ENCODE peak calls at places on chromosome 3, in nine cellular contexts. M, K, R, L, F, O, D, J and Z are unnamed samples.

GRCh38 chr3:151305081-151305777 is 11.4 kb downstream of the GPR87 start:
- DNase-seq in J (peak), K (peak), D (peak), L (no peak), F (no peak), M (no peak), O (no peak), R (no peak), Z (peak)

GRCh38 chr3:43160664-43161063 is 54.8 kb upstream of the POMGNT2 start:
- DNase-seq in L (no peak), K (no peak), D (no peak), R (no peak), J (no peak), M (no peak), F (no peak), O (no peak), Z (no peak)

GRCh38 chr3:190064112-190064511 is 56.6 kb downstream of the P3H2 start:
- DNase-seq in M (no peak), L (no peak), O (no peak), K (peak), R (no peak), F (no peak), D (peak), J (no peak), Z (peak)

GRCh38 chr3:11613851-11614491 is 29.7 kb downstream of the VGLL4 start:
- DNase-seq in R (no peak), L (no peak), J (peak), D (no peak), O (no peak), K (no peak), F (no peak), M (no peak), Z (no peak)

GRCh38 chr3:148331111-148331818 is 366.4 kb upstream of the AGTR1 start:
- DNase-seq in R (no peak), M (no peak), K (peak), L (no peak), O (no peak), J (no peak), D (peak), F (no peak), Z (no peak)

GRCh38 chr3:153285194-153285641 is 123.2 kb downstream of the RAP2B start:
- DNase-seq in L (no peak), F (no peak), J (no peak), M (no peak), O (no peak), D (peak), R (no peak), K (peak), Z (no peak)

GRCh38 chr3:184751204-184751809 is 39.4 kb upstream of the MAGEF1 start:
- DNase-seq in M (no peak), L (no peak), R (no peak), D (no peak), J (no peak), O (no peak), F (no peak), K (no peak), Z (no peak)

GRCh38 chr3:123283074-123283473 is 81.3 kb downstream of the SEC22A start:
- DNase-seq in M (no peak), F (no peak), O (no peak), K (no peak), L (no peak), R (no peak), D (no peak), J (no peak), Z (no peak)

GRCh38 chr3:136734382-136735070 is 17.7 kb downstream of the STAG1 start:
- DNase-seq in L (no peak), M (no peak), J (no peak), K (no peak), F (no peak), D (no peak), O (no peak), R (no peak), Z (no peak)

GRCh38 chr3:20832963-20833362 is 647.0 kb upstream of the SGO1 start:
- DNase-seq in D (no peak), L (no peak), R (no peak), O (no peak), M (no peak), K (no peak), F (no peak), J (no peak), Z (no peak)

GRCh38 chr3:112092439-112093179 is 6.4 kb downstream of the C3orf52 start:
- DNase-seq in L (no peak), D (peak), M (no peak), F (no peak), R (no peak), J (no peak), K (peak), O (no peak), Z (peak)

GRCh38 chr3:21920431-21920830 is 169.4 kb upstream of the ZNF385D start:
- DNase-seq in R (no peak), K (peak), L (no peak), O (no peak), J (no peak), M (no peak), D (peak), F (no peak), Z (no peak)

GRCh38 chr3:8629151-8630021 is 15.2 kb downstream of the SSUH2 start:
- DNase-seq in K (peak), D (peak), R (no peak), F (no peak), J (peak), L (no peak), M (no peak), O (no peak), Z (peak)

GRCh38 chr3:45635475-45636256 is 41.1 kb downstream of the LIMD1 start:
- DNase-seq in K (peak), M (no peak), J (no peak), R (no peak), F (no peak), D (peak), L (no peak), O (no peak), Z (peak)

GRCh38 chr3:156516284-156516683 is 38.6 kb downstream of the SSR3 start:
- DNase-seq in M (no peak), K (no peak), O (peak), F (peak), J (no peak), R (peak), D (no peak), L (peak), Z (no peak)

GRCh38 chr3:69542265-69543079 is 156.6 kb upstream of the FRMD4B start:
- DNase-seq in O (peak), D (no peak), F (peak), M (no peak), R (peak), L (peak), J (peak), K (no peak), Z (no peak)

GRCh38 chr3:56111651-56112250 is 356.5 kb downstream of the ERC2 start:
- DNase-seq in J (no peak), O (no peak), L (no peak), K (no peak), R (no peak), F (no peak), M (no peak), D (no peak), Z (no peak)

GRCh38 chr3:66499881-66500574 is 794 bp downstream of the LRIG1 start:
- DNase-seq in O (peak), M (peak), K (peak), F (peak), J (peak), D (peak), L (peak), R (peak), Z (no peak)

GRCh38 chr3:40869013-40869412 is 330.3 kb upstream of the CTNNB1 start:
- DNase-seq in M (no peak), J (no peak), O (no peak), D (no peak), F (no peak), L (no peak), K (no peak), R (no peak), Z (no peak)

GRCh38 chr3:124707667-124708066 is 22.6 kb upstream of the UMPS start:
- DNase-seq in K (peak), R (no peak), L (no peak), F (no peak), O (no peak), D (peak), M (no peak), J (no peak), Z (no peak)

GRCh38 chr3:137970914-137971831 is 38.8 kb upstream of the CLDN18 start:
- DNase-seq in K (peak), O (peak), R (peak), M (peak), F (peak), D (peak), L (peak), J (peak), Z (no peak)

GRCh38 chr3:98954806-98955205 is 53.3 kb upstream of the DCBLD2 start:
- DNase-seq in O (no peak), J (no peak), L (no peak), M (no peak), R (no peak), F (no peak), D (no peak), K (peak), Z (no peak)

GRCh38 chr3:134955874-134956273 is 160.8 kb downstream of the EPHB1 start:
- DNase-seq in D (no peak), F (no peak), O (no peak), L (no peak), M (no peak), K (no peak), J (no peak), R (no peak), Z (no peak)

GRCh38 chr3:45462522-45463262 is 74.3 kb downstream of the LARS2 start:
- DNase-seq in D (peak), R (no peak), O (no peak), M (no peak), L (no peak), J (no peak), F (no peak), K (peak), Z (no peak)

GRCh38 chr3:21754839-21755238 is 3.8 kb upstream of the ZNF385D start:
- DNase-seq in R (no peak), L (no peak), F (no peak), J (no peak), K (no peak), D (no peak), O (no peak), M (no peak), Z (no peak)

GRCh38 chr3:60932669-60933068 is 318.6 kb downstream of the FHIT start:
- DNase-seq in K (no peak), J (no peak), D (peak), R (no peak), O (no peak), F (no peak), M (no peak), L (no peak), Z (no peak)

GRCh38 chr3:178198329-178198728 is 337.9 kb upstream of the KCNMB2 start:
- DNase-seq in F (no peak), L (no peak), D (peak), O (no peak), J (no peak), M (no peak), R (no peak), K (peak), Z (no peak)

GRCh38 chr3:32780735-32781210 is 37.0 kb upstream of the TRIM71 start:
- DNase-seq in L (peak), J (peak), M (no peak), K (peak), F (peak), D (peak), O (peak), R (no peak), Z (no peak)

GRCh38 chr3:67335813-67336212 is 318.6 kb downstream of the SUCLG2 start:
- DNase-seq in O (no peak), F (no peak), R (no peak), L (no peak), K (no peak), D (peak), J (no peak), M (no peak), Z (peak)

GRCh38 chr3:146337991-146338390 is 87.1 kb upstream of the PLSCR4 start:
- DNase-seq in O (no peak), K (no peak), R (no peak), F (no peak), D (peak), M (no peak), L (no peak), J (no peak), Z (no peak)

GRCh38 chr3:13659221-13659969 is 110.5 kb downstream of the FBLN2 start:
- DNase-seq in J (no peak), M (no peak), O (no peak), L (no peak), K (no peak), F (no peak), R (no peak), D (no peak), Z (no peak)

GRCh38 chr3:194323785-194324735 is 27.1 kb downstream of the CPN2 start:
- DNase-seq in F (peak), D (no peak), O (peak), J (no peak), M (no peak), K (peak), R (peak), L (no peak), Z (no peak)

GRCh38 chr3:171459130-171459941 is 869 bp downstream of the TNIK start:
- DNase-seq in O (peak), M (peak), D (peak), K (peak), R (peak), J (peak), F (peak), L (peak), Z (no peak)

GRCh38 chr3:185605566-185605965 is 19.5 kb downstream of the SENP2 start:
- DNase-seq in M (no peak), L (no peak), O (no peak), J (no peak), R (no peak), K (no peak), F (no peak), D (no peak), Z (no peak)

GRCh38 chr3:31942446-31942845 is 38.6 kb downstream of the OSBPL10 start:
- DNase-seq in O (no peak), R (no peak), D (no peak), K (no peak), L (no peak), F (no peak), M (no peak), J (no peak), Z (no peak)

GRCh38 chr3:98528474-98529346 is 3.1 kb upstream of the GPR15 start:
- DNase-seq in J (no peak), O (no peak), R (no peak), K (no peak), M (no peak), D (no peak), F (no peak), L (no peak), Z (no peak)

GRCh38 chr3:114551770-114552526 is 258.1 kb downstream of the TIGIT start:
- DNase-seq in J (no peak), O (no peak), F (no peak), L (no peak), K (peak), R (no peak), M (no peak), D (peak), Z (peak)

GRCh38 chr3:171640520-171641412 is 169.5 kb downstream of the PLD1 start:
- DNase-seq in D (peak), K (peak), R (no peak), L (no peak), O (no peak), J (no peak), M (no peak), F (peak), Z (no peak)

DNA sequence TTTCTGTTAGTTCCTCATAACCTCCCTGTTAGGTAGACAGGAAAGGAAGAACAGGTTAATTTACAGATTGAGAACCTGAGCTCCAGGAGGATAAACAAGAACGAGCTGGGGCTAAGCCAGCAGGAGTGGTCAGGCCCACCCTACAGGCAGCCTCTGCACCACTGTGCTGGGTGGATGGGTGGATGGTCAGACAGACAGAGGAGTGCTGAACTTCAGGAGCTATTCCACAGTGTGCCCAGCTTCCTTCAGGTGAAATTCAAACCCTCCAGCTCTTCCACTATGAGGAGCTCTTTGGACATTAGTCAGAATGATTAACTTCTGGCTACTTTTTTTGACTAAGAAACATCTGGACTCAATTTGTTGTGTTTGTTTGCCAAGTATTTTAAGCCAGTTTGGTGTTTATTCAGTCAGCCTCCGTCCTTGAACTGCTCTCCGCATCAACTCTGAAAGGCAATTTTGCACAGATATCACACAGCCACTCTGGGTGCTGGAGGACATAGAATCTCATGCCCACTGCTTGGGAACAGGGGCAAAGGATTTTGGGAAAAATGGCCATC is 361.9 kb downstream of the CLSTN2 start:
- DNase-seq in M (no peak), D (peak), L (peak), R (no peak), F (no peak), O (no peak), J (no peak), K (no peak), Z (no peak)
- H3K4me3 ChIP-seq in M (no peak), D (no peak), L (no peak), R (no peak), F (no peak), O (no peak), J (no peak), K (no peak), Z (no peak)

GRCh38 chr3:52056521-52056967 is at the start of gene DUSP7:
- DNase-seq in R (peak), K (peak), L (peak), M (peak), J (peak), D (peak), F (peak), O (peak), Z (no peak)

GRCh38 chr3:52056968-52057805 is 816 bp upstream of the DUSP7 start:
- DNase-seq in L (peak), J (peak), M (peak), K (peak), D (peak), R (peak), F (peak), O (peak), Z (peak)

GRCh38 chr3:52057806-52058099 is 1.4 kb upstream of the DUSP7 start:
- DNase-seq in K (no peak), O (no peak), R (no peak), M (no peak), F (no peak), D (no peak), L (no peak), J (no peak), Z (no peak)

GRCh38 chr3:52054689-52055511 is 1.5 kb downstream of the DUSP7 start:
- DNase-seq in L (no peak), D (no peak), O (no peak), K (peak), R (no peak), M (no peak), F (no peak), J (no peak), Z (no peak)

DNA sequence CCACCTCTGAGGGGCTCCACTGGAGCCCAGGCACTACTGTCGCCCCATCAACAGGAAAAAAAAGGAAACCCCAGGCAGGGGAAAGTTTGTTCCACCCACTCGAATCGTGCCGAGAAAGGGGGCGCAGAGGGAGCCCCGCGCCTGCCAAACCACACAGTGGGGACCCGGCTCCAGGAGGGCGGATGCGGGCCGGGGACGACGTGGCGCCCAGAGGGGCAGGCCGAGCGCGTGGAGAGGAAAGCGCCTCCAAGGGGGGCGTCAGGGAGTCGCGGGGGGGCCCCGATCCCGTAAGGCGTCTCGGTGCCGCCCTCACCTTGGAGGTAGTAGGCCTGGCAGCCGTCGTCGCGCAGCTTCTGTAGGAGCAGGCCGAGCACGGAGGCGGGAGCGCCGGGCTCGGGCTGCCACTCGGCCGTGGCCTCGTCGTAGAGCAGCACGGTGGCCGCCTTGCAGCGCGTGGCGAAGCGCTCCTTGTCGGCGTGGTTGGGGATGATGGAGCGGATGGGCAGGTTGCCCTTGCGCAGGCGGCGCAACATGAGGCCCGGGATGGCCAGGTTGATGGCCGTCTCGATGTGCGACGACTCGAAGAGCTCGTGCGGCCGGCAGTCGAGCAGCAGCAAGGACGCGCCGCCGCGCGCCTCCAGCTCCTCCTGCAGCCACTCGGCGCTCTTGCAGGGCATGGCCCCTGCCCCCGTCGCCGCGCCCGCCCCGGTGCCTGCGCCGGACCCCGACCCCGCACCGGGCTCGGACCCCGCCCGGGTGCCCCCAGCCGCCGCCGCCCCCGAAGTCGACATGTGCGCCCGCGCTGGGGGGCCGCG is 627 bp downstream of the DUSP7 start:
- DNase-seq in F (peak), O (peak), L (no peak), J (peak), D (peak), R (peak), K (peak), M (peak), Z (no peak)
- TF ChIP-seq CTCF in F (peak), O (no peak), L (no peak), J (no peak), D (peak), R (no peak), K (peak), M (no peak), Z (no peak)

GRCh38 chr3:122031123-122031468 is 9.0 kb upstream of the ILDR1 start:
- DNase-seq in O (no peak), R (no peak), K (no peak), L (no peak), J (no peak), F (no peak), M (no peak), D (no peak), Z (no peak)
- H3K4me3 ChIP-seq in O (no peak), R (no peak), K (no peak), L (no peak), J (no peak), F (no peak), M (no peak), D (no peak), Z (no peak)

GRCh38 chr3:139320551-139321309 is 23.1 kb upstream of the MRPS22 start:
- DNase-seq in J (no peak), R (no peak), O (no peak), L (no peak), K (no peak), F (no peak), D (no peak), M (no peak), Z (no peak)

GRCh38 chr3:139318826-139319225 is 25.0 kb upstream of the MRPS22 start:
- DNase-seq in K (no peak), F (no peak), D (no peak), O (no peak), M (no peak), L (no peak), R (no peak), J (no peak), Z (no peak)

GRCh38 chr3:139317660-139318430 is 26.0 kb upstream of the MRPS22 start:
- DNase-seq in L (no peak), F (no peak), R (no peak), J (no peak), O (no peak), D (no peak), M (no peak), K (no peak), Z (no peak)

GRCh38 chr3:139318431-139318816 is 25.4 kb upstream of the MRPS22 start:
- DNase-seq in O (no peak), K (no peak), J (no peak), F (no peak), R (no peak), L (no peak), D (peak), M (no peak), Z (no peak)

GRCh38 chr3:139319428-139320402 is 24.1 kb upstream of the MRPS22 start:
- DNase-seq in M (no peak), K (no peak), L (no peak), R (no peak), J (no peak), O (no peak), D (peak), F (no peak), Z (no peak)
- TF ChIP-seq CTCF in M (no peak), K (peak), L (no peak), R (peak), J (peak), O (peak), D (peak), F (peak), Z (peak)